ENCODE peak calls at places on chromosome 15, in five cellular contexts. W, L, E, S and H are unnamed samples.

GRCh38 chr15:72509484-72509883 is 35.4 kb downstream of the ARIH1 start:
- DNase-seq in W (no peak), E (no peak), S (no peak), L (no peak), H (no peak)

GRCh38 chr15:25693321-25694237 is 169.5 kb downstream of the ATP10A start:
- DNase-seq in S (peak), W (no peak), E (no peak), L (no peak), H (no peak)

GRCh38 chr15:41892621-41893421 is 1.0 kb downstream of the SPTBN5 start:
- DNase-seq in L (peak), W (no peak), S (no peak), E (peak), H (no peak)

GRCh38 chr15:63050737-63051700 is 8.5 kb downstream of the TPM1 start:
- DNase-seq in L (no peak), W (no peak), S (no peak), E (peak), H (no peak)

GRCh38 chr15:98442379-98442833 is 205.9 kb upstream of the IGF1R start:
- DNase-seq in E (peak), S (no peak), L (peak), W (peak), H (peak)

GRCh38 chr15:51382787-51383186 is 41.3 kb downstream of the GLDN start:
- DNase-seq in W (peak), L (no peak), E (no peak), S (no peak), H (peak)

GRCh38 chr15:77180757-77181156 is 109.8 kb upstream of the TSPAN3 start:
- DNase-seq in S (no peak), E (no peak), L (no peak), W (no peak), H (no peak)

GRCh38 chr15:35465763-35466162 is 80.2 kb downstream of the DPH6 start:
- DNase-seq in S (no peak), W (no peak), L (no peak), E (no peak), H (no peak)

GRCh38 chr15:68302729-68303128 is 25.2 kb downstream of the FEM1B start:
- DNase-seq in L (no peak), E (no peak), S (no peak), W (no peak), H (no peak)

GRCh38 chr15:25611603-25612002 is 172.8 kb upstream of the UBE3A start:
- DNase-seq in S (no peak), W (no peak), E (no peak), L (no peak), H (no peak)

GRCh38 chr15:36185845-36186244 is 393.6 kb upstream of the CDIN1 start:
- DNase-seq in S (no peak), W (no peak), E (no peak), L (no peak), H (no peak)

GRCh38 chr15:101266034-101266433 is 11.3 kb downstream of the SELENOS start:
- DNase-seq in L (no peak), E (no peak), S (no peak), W (no peak), H (no peak)

GRCh38 chr15:56034514-56034913 is 41.1 kb upstream of the NEDD4 start:
- DNase-seq in S (no peak), W (no peak), L (no peak), E (no peak), H (no peak)

DNA sequence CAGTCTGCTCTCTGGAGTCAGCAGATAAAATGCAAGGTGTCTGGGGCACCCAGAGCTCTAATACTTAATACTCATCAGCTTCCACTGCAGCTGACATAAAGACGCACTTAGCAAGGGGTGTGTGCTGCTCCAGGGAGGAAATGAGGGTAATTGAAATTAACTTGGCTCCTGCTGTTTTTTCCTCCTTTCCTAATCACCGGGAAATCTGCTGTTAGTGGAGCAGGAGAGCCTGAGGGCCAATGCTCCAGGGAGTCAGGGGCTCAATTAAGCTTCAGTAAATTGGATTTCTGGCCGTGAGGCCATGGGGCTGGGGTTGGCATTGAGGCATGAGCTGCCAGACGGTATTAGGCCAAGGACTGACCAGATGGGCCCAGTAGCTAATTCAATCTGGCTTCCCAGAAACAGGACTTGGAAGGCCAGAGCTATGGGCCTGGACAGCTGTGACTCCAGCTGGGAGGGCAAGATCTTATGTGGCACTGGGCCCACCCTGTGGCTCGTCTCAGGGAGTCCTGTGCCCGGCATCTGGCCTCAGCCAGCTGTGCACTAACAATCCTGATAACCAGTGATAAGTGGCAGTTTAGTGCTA is 30.7 kb upstream of the CHRNB4 start:
- DNase-seq in L (no peak), E (no peak), W (no peak), S (no peak), H (no peak)
- TF ChIP-seq EP300 in L (no peak), E (no peak), W (no peak), S (no peak), H (no peak)

GRCh38 chr15:66390670-66391069 is 4.0 kb downstream of the MAP2K1 start:
- DNase-seq in L (no peak), W (no peak), E (peak), S (no peak), H (no peak)
- TF ChIP-seq EP300 in L (no peak), W (no peak), E (peak), S (no peak), H (no peak)

DNA sequence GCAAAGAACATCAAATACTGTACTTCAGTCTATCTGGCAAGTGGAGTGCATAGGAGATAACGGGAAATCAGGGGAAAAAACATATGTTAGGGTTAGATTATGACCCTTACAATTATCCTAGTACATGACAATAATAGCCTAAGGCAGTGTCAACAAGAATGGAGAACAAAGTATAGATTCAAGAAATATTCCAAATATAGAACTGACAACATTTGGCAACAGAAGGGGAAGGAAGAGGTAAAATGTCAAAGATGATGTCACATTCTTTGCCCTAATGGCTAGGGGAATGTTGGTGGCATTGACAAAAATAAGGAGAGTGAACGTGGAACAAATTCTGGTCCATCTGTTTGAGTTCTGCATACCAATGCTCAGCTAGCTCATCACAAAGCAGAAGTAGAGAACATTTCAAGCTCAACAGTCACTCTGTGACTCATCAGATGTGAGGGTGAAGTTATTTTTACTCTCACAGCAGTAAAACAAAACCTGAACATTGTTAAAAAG is 15.5 kb upstream of the ATP8B4 start:
- DNase-seq in S (no peak), L (no peak), W (peak), E (no peak), H (no peak)
- TF ChIP-seq EP300 in S (no peak), L (no peak), W (no peak), E (no peak), H (no peak)

GRCh38 chr15:38058596-38059075 is 124.2 kb downstream of the TMCO5A start:
- DNase-seq in L (no peak), W (no peak), E (no peak), S (no peak), H (no peak)
- TF ChIP-seq EP300 in L (no peak), W (no peak), E (no peak), S (no peak), H (no peak)

GRCh38 chr15:69663982-69664381 is 211.4 kb downstream of the RPLP1 start:
- DNase-seq in L (no peak), W (peak), E (no peak), S (no peak), H (no peak)

GRCh38 chr15:69663441-69663840 is 210.8 kb downstream of the RPLP1 start:
- DNase-seq in L (no peak), S (no peak), W (no peak), E (no peak), H (no peak)

GRCh38 chr15:69665641-69666091 is 213.0 kb downstream of the RPLP1 start:
- DNase-seq in S (no peak), L (no peak), W (no peak), E (no peak), H (no peak)

GRCh38 chr15:69666441-69666882 is 213.8 kb downstream of the RPLP1 start:
- DNase-seq in W (no peak), L (no peak), E (peak), S (no peak), H (no peak)

GRCh38 chr15:69664572-69665326 is 212.1 kb downstream of the RPLP1 start:
- DNase-seq in W (peak), L (no peak), S (no peak), E (no peak), H (no peak)
- TF ChIP-seq EP300 in W (no peak), L (no peak), S (no peak), E (no peak), H (no peak)